ENCODE peak calls at places on chromosomes 12 and 14, in ten cellular contexts. Y is CD4-positive, alpha-beta T cell; M is SW480; K is cardiac fibroblast; D is HT1080; Q is lower leg skin; U is lung; B is HEK293T; O is NCI-H2107; R is NCI-H2081. I is an unnamed sample.

GRCh38 chr12:50597200-50598195 is 92.7 kb downstream of the DIP2B start:
- DNase-seq in U (no peak), O (no peak), M (no peak), B (no peak), Q (no peak), R (no peak), D (peak; percentile 97), K (peak; percentile 93), Y (peak; percentile 28), I (peak; percentile 88)

GRCh38 chr12:117047810-117048584 is 51.2 kb downstream of the TESC start:
- DNase-seq in K (peak; percentile 29), Y (no peak), U (no peak), O (no peak), B (no peak), R (no peak), Q (no peak), M (peak; percentile 47), D (peak; percentile 33), I (peak; percentile 88)

GRCh38 chr12:115760231-115760630 is 517.3 kb downstream of the MED13L start:
- DNase-seq in O (no peak), K (no peak), M (no peak), R (no peak), D (no peak), U (no peak), Q (no peak), Y (no peak), B (no peak), I (no peak)

GRCh38 chr14:68236525-68236924 is 416.9 kb downstream of the RAD51B start:
- DNase-seq in B (no peak), O (no peak), Y (no peak), D (no peak), K (no peak), M (no peak), U (no peak), R (no peak), Q (no peak), I (peak; percentile 51)

GRCh38 chr12:74349925-74350324 is 187.7 kb upstream of the ATXN7L3B start:
- DNase-seq in K (peak; percentile 17), R (no peak), Q (no peak), D (no peak), O (no peak), M (no peak), U (no peak), B (no peak), Y (no peak), I (peak; percentile 50)

GRCh38 chr12:132454949-132455418 is 35.0 kb upstream of the FBRSL1 start:
- DNase-seq in Q (no peak), R (no peak), O (no peak), D (no peak), B (no peak), K (no peak), Y (no peak), U (no peak), M (no peak), I (no peak)

GRCh38 chr12:77153706-77154105 is 88.3 kb upstream of the E2F7 start:
- DNase-seq in Q (no peak), K (peak; percentile 27), U (no peak), B (no peak), M (no peak), Y (no peak), D (no peak), R (no peak), O (no peak), I (peak; percentile 6)

GRCh38 chr14:53450871-53451270 is 297.7 kb upstream of the DDHD1 start:
- DNase-seq in U (no peak), K (peak; percentile 18), O (no peak), D (peak; percentile 46), R (peak; percentile 39), Y (no peak), B (no peak), Q (no peak), M (no peak), I (peak; percentile 37)

GRCh38 chr12:53795927-53796326 is 44.1 kb upstream of the CISTR start:
- DNase-seq in D (no peak), Y (no peak), Q (no peak), M (no peak), R (no peak), K (no peak), B (no peak), U (no peak), O (no peak), I (no peak)

GRCh38 chr14:68784298-68784910 is 8.5 kb downstream of the ZFP36L1 start:
- DNase-seq in O (no peak), K (peak; percentile 83), U (no peak), Q (no peak), M (peak; percentile 97), R (no peak), D (peak; percentile 82), B (no peak), Y (no peak), I (peak; percentile 21)

GRCh38 chr14:106268013-106268727 is 741.8 kb downstream of the TMEM121 start:
- DNase-seq in Q (no peak), B (no peak), D (peak; percentile 18), M (peak; percentile 21), U (no peak), K (no peak), R (peak; percentile 16), O (no peak), Y (peak; percentile 81), I (no peak)

GRCh38 chr14:103314496-103315277 is 19.4 kb upstream of the EIF5 start:
- DNase-seq in Y (no peak), D (no peak), R (no peak), K (no peak), O (no peak), M (no peak), B (no peak), Q (no peak), U (no peak), I (no peak)

GRCh38 chr14:94298130-94298529 is 5.1 kb upstream of the SERPINA10 start:
- DNase-seq in O (no peak), K (no peak), D (no peak), Y (no peak), B (no peak), U (no peak), R (no peak), M (no peak), Q (no peak), I (no peak)